ENCODE peak calls at places on chromosomes 4 and X, in eight cellular contexts. One of them, this sample, is unnamed.

GRCh38 chr4:37542749-37543148 is 143.4 kb downstream of the RELL1 start:
- DNase-seq in naive thymus-derived CD4-positive, alpha-beta T cell: no peak
- DNase-seq in stimulated activated CD8-positive, alpha-beta memory T cell treated with anti-CD3 and anti-CD28 coated beads, Interleukin-2, amount 100 ng/mL, for 48 hours: no peak
- DNase-seq in central memory CD4-positive, alpha-beta T cell: no peak
- DNase-seq in brain microvascular endothelial cell: no peak
- DNase-seq in heart left ventricle: no peak
- DNase-seq in cerebellar cortex: no peak
- DNase-seq in nucleus accumbens: no peak
- DNase-seq in this sample: no peak

GRCh38 chr4:14853186-14853946 is 148.9 kb upstream of the CPEB2 start:
- DNase-seq in naive thymus-derived CD4-positive, alpha-beta T cell: no peak
- DNase-seq in nucleus accumbens: no peak
- DNase-seq in brain microvascular endothelial cell: peak; percentile 93
- DNase-seq in stimulated activated CD8-positive, alpha-beta memory T cell treated with anti-CD3 and anti-CD28 coated beads, Interleukin-2, amount 100 ng/mL, for 48 hours: no peak
- DNase-seq in cerebellar cortex: no peak
- DNase-seq in central memory CD4-positive, alpha-beta T cell: no peak
- DNase-seq in heart left ventricle: no peak
- DNase-seq in this sample: peak; percentile 41

GRCh38 chr4:151417766-151418376 is 8.9 kb downstream of the FHIP1A start:
- DNase-seq in nucleus accumbens: no peak
- DNase-seq in stimulated activated CD8-positive, alpha-beta memory T cell treated with anti-CD3 and anti-CD28 coated beads, Interleukin-2, amount 100 ng/mL, for 48 hours: no peak
- DNase-seq in naive thymus-derived CD4-positive, alpha-beta T cell: no peak
- DNase-seq in brain microvascular endothelial cell: no peak
- DNase-seq in heart left ventricle: no peak
- DNase-seq in central memory CD4-positive, alpha-beta T cell: no peak
- DNase-seq in cerebellar cortex: no peak
- DNase-seq in this sample: no peak

GRCh38 chr4:181832305-181832704 is 410.9 kb upstream of the TENM3 start:
- DNase-seq in brain microvascular endothelial cell: no peak
- DNase-seq in cerebellar cortex: no peak
- DNase-seq in stimulated activated CD8-positive, alpha-beta memory T cell treated with anti-CD3 and anti-CD28 coated beads, Interleukin-2, amount 100 ng/mL, for 48 hours: no peak
- DNase-seq in naive thymus-derived CD4-positive, alpha-beta T cell: no peak
- DNase-seq in central memory CD4-positive, alpha-beta T cell: no peak
- DNase-seq in heart left ventricle: no peak
- DNase-seq in nucleus accumbens: no peak
- DNase-seq in this sample: no peak

GRCh38 chrX:112614640-112615039 is 65.1 kb downstream of the LHFPL1 start:
- DNase-seq in heart left ventricle: no peak
- DNase-seq in brain microvascular endothelial cell: no peak
- DNase-seq in naive thymus-derived CD4-positive, alpha-beta T cell: no peak
- DNase-seq in stimulated activated CD8-positive, alpha-beta memory T cell treated with anti-CD3 and anti-CD28 coated beads, Interleukin-2, amount 100 ng/mL, for 48 hours: no peak
- DNase-seq in nucleus accumbens: no peak
- DNase-seq in cerebellar cortex: no peak
- DNase-seq in central memory CD4-positive, alpha-beta T cell: no peak
- DNase-seq in this sample: no peak

GRCh38 chr4:71231073-71231752 is 107.6 kb upstream of the SLC4A4 start:
- DNase-seq in nucleus accumbens: peak; percentile 64
- DNase-seq in naive thymus-derived CD4-positive, alpha-beta T cell: no peak
- DNase-seq in central memory CD4-positive, alpha-beta T cell: no peak
- DNase-seq in stimulated activated CD8-positive, alpha-beta memory T cell treated with anti-CD3 and anti-CD28 coated beads, Interleukin-2, amount 100 ng/mL, for 48 hours: no peak
- DNase-seq in cerebellar cortex: peak; percentile 55
- DNase-seq in brain microvascular endothelial cell: peak; percentile 33
- DNase-seq in heart left ventricle: peak; percentile 87
- DNase-seq in this sample: no peak

GRCh38 chrX:39613508-39613921 is 484.2 kb downstream of the BCOR start:
- DNase-seq in naive thymus-derived CD4-positive, alpha-beta T cell: no peak
- DNase-seq in brain microvascular endothelial cell: no peak
- DNase-seq in stimulated activated CD8-positive, alpha-beta memory T cell treated with anti-CD3 and anti-CD28 coated beads, Interleukin-2, amount 100 ng/mL, for 48 hours: no peak
- DNase-seq in heart left ventricle: peak; percentile 41
- DNase-seq in cerebellar cortex: no peak
- DNase-seq in nucleus accumbens: no peak
- DNase-seq in central memory CD4-positive, alpha-beta T cell: no peak
- DNase-seq in this sample: no peak

GRCh38 chr4:73414936-73415271 is 10.8 kb downstream of the ALB start:
- DNase-seq in stimulated activated CD8-positive, alpha-beta memory T cell treated with anti-CD3 and anti-CD28 coated beads, Interleukin-2, amount 100 ng/mL, for 48 hours: no peak
- DNase-seq in cerebellar cortex: no peak
- DNase-seq in heart left ventricle: no peak
- DNase-seq in nucleus accumbens: no peak
- DNase-seq in brain microvascular endothelial cell: no peak
- DNase-seq in central memory CD4-positive, alpha-beta T cell: no peak
- DNase-seq in naive thymus-derived CD4-positive, alpha-beta T cell: no peak
- DNase-seq in this sample: no peak

GRCh38 chr4:91257721-91258120 is 1046.0 kb upstream of the GRID2 start:
- DNase-seq in nucleus accumbens: no peak
- DNase-seq in stimulated activated CD8-positive, alpha-beta memory T cell treated with anti-CD3 and anti-CD28 coated beads, Interleukin-2, amount 100 ng/mL, for 48 hours: no peak
- DNase-seq in heart left ventricle: no peak
- DNase-seq in central memory CD4-positive, alpha-beta T cell: no peak
- DNase-seq in cerebellar cortex: no peak
- DNase-seq in naive thymus-derived CD4-positive, alpha-beta T cell: no peak
- DNase-seq in brain microvascular endothelial cell: no peak
- DNase-seq in this sample: no peak

GRCh38 chrX:107684956-107685385 is 56.7 kb downstream of the PRPS1 start:
- DNase-seq in stimulated activated CD8-positive, alpha-beta memory T cell treated with anti-CD3 and anti-CD28 coated beads, Interleukin-2, amount 100 ng/mL, for 48 hours: no peak
- DNase-seq in naive thymus-derived CD4-positive, alpha-beta T cell: no peak
- DNase-seq in brain microvascular endothelial cell: peak; percentile 30
- DNase-seq in heart left ventricle: peak; percentile 61
- DNase-seq in central memory CD4-positive, alpha-beta T cell: no peak
- DNase-seq in cerebellar cortex: peak; percentile 39
- DNase-seq in nucleus accumbens: peak; percentile 3
- DNase-seq in this sample: no peak

GRCh38 chrX:95056901-95057300 is 1382.9 kb downstream of the FAM133A start:
- DNase-seq in nucleus accumbens: no peak
- DNase-seq in central memory CD4-positive, alpha-beta T cell: no peak
- DNase-seq in brain microvascular endothelial cell: no peak
- DNase-seq in stimulated activated CD8-positive, alpha-beta memory T cell treated with anti-CD3 and anti-CD28 coated beads, Interleukin-2, amount 100 ng/mL, for 48 hours: no peak
- DNase-seq in heart left ventricle: no peak
- DNase-seq in naive thymus-derived CD4-positive, alpha-beta T cell: no peak
- DNase-seq in cerebellar cortex: no peak
- DNase-seq in this sample: no peak

GRCh38 chr4:84726356-84726755 is 143.4 kb downstream of the CDS1 start:
- DNase-seq in nucleus accumbens: no peak
- DNase-seq in brain microvascular endothelial cell: no peak
- DNase-seq in naive thymus-derived CD4-positive, alpha-beta T cell: no peak
- DNase-seq in stimulated activated CD8-positive, alpha-beta memory T cell treated with anti-CD3 and anti-CD28 coated beads, Interleukin-2, amount 100 ng/mL, for 48 hours: no peak
- DNase-seq in heart left ventricle: no peak
- DNase-seq in cerebellar cortex: no peak
- DNase-seq in central memory CD4-positive, alpha-beta T cell: no peak
- DNase-seq in this sample: peak; percentile 12

GRCh38 chr4:29553842-29554241 is 1166.3 kb upstream of the PCDH7 start:
- DNase-seq in brain microvascular endothelial cell: no peak
- DNase-seq in naive thymus-derived CD4-positive, alpha-beta T cell: no peak
- DNase-seq in nucleus accumbens: no peak
- DNase-seq in heart left ventricle: no peak
- DNase-seq in cerebellar cortex: no peak
- DNase-seq in central memory CD4-positive, alpha-beta T cell: no peak
- DNase-seq in stimulated activated CD8-positive, alpha-beta memory T cell treated with anti-CD3 and anti-CD28 coated beads, Interleukin-2, amount 100 ng/mL, for 48 hours: no peak
- DNase-seq in this sample: no peak

GRCh38 chr4:134202557-134202956 is 968 bp upstream of the PABPC4L start:
- DNase-seq in stimulated activated CD8-positive, alpha-beta memory T cell treated with anti-CD3 and anti-CD28 coated beads, Interleukin-2, amount 100 ng/mL, for 48 hours: no peak
- DNase-seq in nucleus accumbens: no peak
- DNase-seq in cerebellar cortex: no peak
- DNase-seq in naive thymus-derived CD4-positive, alpha-beta T cell: no peak
- DNase-seq in heart left ventricle: no peak
- DNase-seq in central memory CD4-positive, alpha-beta T cell: no peak
- DNase-seq in brain microvascular endothelial cell: no peak
- DNase-seq in this sample: no peak

GRCh38 chr4:709348-709747 is 3.7 kb downstream of the PCGF3 start:
- DNase-seq in heart left ventricle: no peak
- DNase-seq in naive thymus-derived CD4-positive, alpha-beta T cell: no peak
- DNase-seq in brain microvascular endothelial cell: no peak
- DNase-seq in central memory CD4-positive, alpha-beta T cell: no peak
- DNase-seq in cerebellar cortex: no peak
- DNase-seq in nucleus accumbens: no peak
- DNase-seq in stimulated activated CD8-positive, alpha-beta memory T cell treated with anti-CD3 and anti-CD28 coated beads, Interleukin-2, amount 100 ng/mL, for 48 hours: no peak
- DNase-seq in this sample: no peak

GRCh38 chr4:56757821-56758400 is 63.6 kb downstream of the SPINK2 start:
- DNase-seq in central memory CD4-positive, alpha-beta T cell: peak; percentile 47
- DNase-seq in brain microvascular endothelial cell: peak; percentile 96
- DNase-seq in heart left ventricle: peak; percentile 11
- DNase-seq in cerebellar cortex: no peak
- DNase-seq in nucleus accumbens: peak; percentile 3
- DNase-seq in naive thymus-derived CD4-positive, alpha-beta T cell: peak; percentile 85
- DNase-seq in stimulated activated CD8-positive, alpha-beta memory T cell treated with anti-CD3 and anti-CD28 coated beads, Interleukin-2, amount 100 ng/mL, for 48 hours: peak; percentile 67
- DNase-seq in this sample: peak; percentile 59

GRCh38 chr4:139454646-139455045 is 725 bp downstream of the RAB33B start:
- DNase-seq in stimulated activated CD8-positive, alpha-beta memory T cell treated with anti-CD3 and anti-CD28 coated beads, Interleukin-2, amount 100 ng/mL, for 48 hours: no peak
- DNase-seq in nucleus accumbens: no peak
- DNase-seq in brain microvascular endothelial cell: no peak
- DNase-seq in heart left ventricle: no peak
- DNase-seq in cerebellar cortex: no peak
- DNase-seq in naive thymus-derived CD4-positive, alpha-beta T cell: no peak
- DNase-seq in central memory CD4-positive, alpha-beta T cell: no peak
- DNase-seq in this sample: no peak

GRCh38 chr4:76687730-76688441 is 210.1 kb downstream of the SOWAHB start:
- DNase-seq in brain microvascular endothelial cell: no peak
- DNase-seq in naive thymus-derived CD4-positive, alpha-beta T cell: no peak
- DNase-seq in nucleus accumbens: no peak
- DNase-seq in cerebellar cortex: peak; percentile 61
- DNase-seq in central memory CD4-positive, alpha-beta T cell: no peak
- DNase-seq in stimulated activated CD8-positive, alpha-beta memory T cell treated with anti-CD3 and anti-CD28 coated beads, Interleukin-2, amount 100 ng/mL, for 48 hours: no peak
- DNase-seq in heart left ventricle: no peak
- DNase-seq in this sample: no peak

GRCh38 chrX:39582091-39582490 is 515.7 kb downstream of the BCOR start:
- DNase-seq in nucleus accumbens: no peak
- DNase-seq in stimulated activated CD8-positive, alpha-beta memory T cell treated with anti-CD3 and anti-CD28 coated beads, Interleukin-2, amount 100 ng/mL, for 48 hours: no peak
- DNase-seq in central memory CD4-positive, alpha-beta T cell: no peak
- DNase-seq in heart left ventricle: no peak
- DNase-seq in cerebellar cortex: no peak
- DNase-seq in brain microvascular endothelial cell: no peak
- DNase-seq in naive thymus-derived CD4-positive, alpha-beta T cell: no peak
- DNase-seq in this sample: no peak

GRCh38 chr4:75644095-75644494 is 13.8 kb upstream of the CDKL2 start:
- DNase-seq in cerebellar cortex: no peak
- DNase-seq in central memory CD4-positive, alpha-beta T cell: no peak
- DNase-seq in heart left ventricle: no peak
- DNase-seq in brain microvascular endothelial cell: no peak
- DNase-seq in nucleus accumbens: no peak
- DNase-seq in stimulated activated CD8-positive, alpha-beta memory T cell treated with anti-CD3 and anti-CD28 coated beads, Interleukin-2, amount 100 ng/mL, for 48 hours: no peak
- DNase-seq in naive thymus-derived CD4-positive, alpha-beta T cell: no peak
- DNase-seq in this sample: no peak

GRCh38 chr4:73740353-73740778 is at the start of gene CXCL8:
- DNase-seq in heart left ventricle: peak; percentile 72
- DNase-seq in cerebellar cortex: peak; percentile 20
- DNase-seq in stimulated activated CD8-positive, alpha-beta memory T cell treated with anti-CD3 and anti-CD28 coated beads, Interleukin-2, amount 100 ng/mL, for 48 hours: no peak
- DNase-seq in brain microvascular endothelial cell: peak; percentile 96
- DNase-seq in central memory CD4-positive, alpha-beta T cell: no peak
- DNase-seq in nucleus accumbens: peak; percentile 5
- DNase-seq in naive thymus-derived CD4-positive, alpha-beta T cell: no peak
- DNase-seq in this sample: no peak

GRCh38 chr4:8038702-8039251 is 99.1 kb upstream of the AFAP1 start:
- DNase-seq in naive thymus-derived CD4-positive, alpha-beta T cell: no peak
- DNase-seq in stimulated activated CD8-positive, alpha-beta memory T cell treated with anti-CD3 and anti-CD28 coated beads, Interleukin-2, amount 100 ng/mL, for 48 hours: no peak
- DNase-seq in cerebellar cortex: no peak
- DNase-seq in central memory CD4-positive, alpha-beta T cell: no peak
- DNase-seq in brain microvascular endothelial cell: no peak
- DNase-seq in nucleus accumbens: no peak
- DNase-seq in heart left ventricle: no peak
- DNase-seq in this sample: no peak

GRCh38 chr4:8289956-8290700 is 20.6 kb downstream of the HTRA3 start:
- DNase-seq in cerebellar cortex: no peak
- DNase-seq in brain microvascular endothelial cell: no peak
- DNase-seq in nucleus accumbens: no peak
- DNase-seq in heart left ventricle: peak; percentile 4
- DNase-seq in central memory CD4-positive, alpha-beta T cell: no peak
- DNase-seq in naive thymus-derived CD4-positive, alpha-beta T cell: no peak
- DNase-seq in stimulated activated CD8-positive, alpha-beta memory T cell treated with anti-CD3 and anti-CD28 coated beads, Interleukin-2, amount 100 ng/mL, for 48 hours: no peak
- DNase-seq in this sample: no peak

GRCh38 chrX:127187095-127187494 is 367.6 kb downstream of the PRR32 start:
- DNase-seq in central memory CD4-positive, alpha-beta T cell: no peak
- DNase-seq in heart left ventricle: no peak
- DNase-seq in cerebellar cortex: no peak
- DNase-seq in nucleus accumbens: no peak
- DNase-seq in brain microvascular endothelial cell: no peak
- DNase-seq in naive thymus-derived CD4-positive, alpha-beta T cell: no peak
- DNase-seq in stimulated activated CD8-positive, alpha-beta memory T cell treated with anti-CD3 and anti-CD28 coated beads, Interleukin-2, amount 100 ng/mL, for 48 hours: no peak
- DNase-seq in this sample: no peak

GRCh38 chrX:43176686-43177085 is 398.7 kb upstream of the PPP1R2C start:
- DNase-seq in stimulated activated CD8-positive, alpha-beta memory T cell treated with anti-CD3 and anti-CD28 coated beads, Interleukin-2, amount 100 ng/mL, for 48 hours: no peak
- DNase-seq in naive thymus-derived CD4-positive, alpha-beta T cell: no peak
- DNase-seq in nucleus accumbens: no peak
- DNase-seq in cerebellar cortex: no peak
- DNase-seq in central memory CD4-positive, alpha-beta T cell: no peak
- DNase-seq in heart left ventricle: no peak
- DNase-seq in brain microvascular endothelial cell: no peak
- DNase-seq in this sample: no peak

GRCh38 chr4:172515266-172515879 is 653.2 kb upstream of the GALNT7 start:
- DNase-seq in central memory CD4-positive, alpha-beta T cell: no peak
- DNase-seq in heart left ventricle: no peak
- DNase-seq in nucleus accumbens: no peak
- DNase-seq in brain microvascular endothelial cell: peak; percentile 78
- DNase-seq in stimulated activated CD8-positive, alpha-beta memory T cell treated with anti-CD3 and anti-CD28 coated beads, Interleukin-2, amount 100 ng/mL, for 48 hours: no peak
- DNase-seq in naive thymus-derived CD4-positive, alpha-beta T cell: no peak
- DNase-seq in cerebellar cortex: no peak
- DNase-seq in this sample: peak; percentile 9

GRCh38 chr4:119142837-119143236 is 7.2 kb downstream of the MYOZ2 start:
- DNase-seq in heart left ventricle: no peak
- DNase-seq in central memory CD4-positive, alpha-beta T cell: no peak
- DNase-seq in naive thymus-derived CD4-positive, alpha-beta T cell: no peak
- DNase-seq in stimulated activated CD8-positive, alpha-beta memory T cell treated with anti-CD3 and anti-CD28 coated beads, Interleukin-2, amount 100 ng/mL, for 48 hours: no peak
- DNase-seq in cerebellar cortex: no peak
- DNase-seq in brain microvascular endothelial cell: no peak
- DNase-seq in nucleus accumbens: no peak
- DNase-seq in this sample: no peak

GRCh38 chr4:24857996-24858395 is 54.8 kb downstream of the CCDC149 start:
- DNase-seq in stimulated activated CD8-positive, alpha-beta memory T cell treated with anti-CD3 and anti-CD28 coated beads, Interleukin-2, amount 100 ng/mL, for 48 hours: no peak
- DNase-seq in central memory CD4-positive, alpha-beta T cell: no peak
- DNase-seq in nucleus accumbens: no peak
- DNase-seq in cerebellar cortex: no peak
- DNase-seq in brain microvascular endothelial cell: peak; percentile 58
- DNase-seq in naive thymus-derived CD4-positive, alpha-beta T cell: no peak
- DNase-seq in heart left ventricle: peak; percentile 16
- DNase-seq in this sample: peak; percentile 59

GRCh38 chrX:14039344-14039743 is 9.7 kb upstream of the GEMIN8 start:
- DNase-seq in stimulated activated CD8-positive, alpha-beta memory T cell treated with anti-CD3 and anti-CD28 coated beads, Interleukin-2, amount 100 ng/mL, for 48 hours: no peak
- DNase-seq in central memory CD4-positive, alpha-beta T cell: peak; percentile 58
- DNase-seq in naive thymus-derived CD4-positive, alpha-beta T cell: peak; percentile 62
- DNase-seq in heart left ventricle: peak; percentile 14
- DNase-seq in cerebellar cortex: peak; percentile 63
- DNase-seq in nucleus accumbens: peak; percentile 39
- DNase-seq in brain microvascular endothelial cell: peak; percentile 53
- DNase-seq in this sample: no peak

GRCh38 chr4:34158883-34159282 is 2085.4 kb downstream of the ARAP2 start:
- DNase-seq in brain microvascular endothelial cell: no peak
- DNase-seq in central memory CD4-positive, alpha-beta T cell: no peak
- DNase-seq in nucleus accumbens: no peak
- DNase-seq in cerebellar cortex: no peak
- DNase-seq in stimulated activated CD8-positive, alpha-beta memory T cell treated with anti-CD3 and anti-CD28 coated beads, Interleukin-2, amount 100 ng/mL, for 48 hours: no peak
- DNase-seq in heart left ventricle: no peak
- DNase-seq in naive thymus-derived CD4-positive, alpha-beta T cell: no peak
- DNase-seq in this sample: no peak

GRCh38 chr4:186472948-186473347 is 82.4 kb downstream of the MTNR1A start:
- DNase-seq in cerebellar cortex: peak; percentile 78
- DNase-seq in brain microvascular endothelial cell: no peak
- DNase-seq in nucleus accumbens: no peak
- DNase-seq in naive thymus-derived CD4-positive, alpha-beta T cell: no peak
- DNase-seq in heart left ventricle: no peak
- DNase-seq in stimulated activated CD8-positive, alpha-beta memory T cell treated with anti-CD3 and anti-CD28 coated beads, Interleukin-2, amount 100 ng/mL, for 48 hours: no peak
- DNase-seq in central memory CD4-positive, alpha-beta T cell: no peak
- DNase-seq in this sample: peak; percentile 11

GRCh38 chr4:95761871-95762270 is 78.0 kb upstream of the PDHA2 start:
- DNase-seq in stimulated activated CD8-positive, alpha-beta memory T cell treated with anti-CD3 and anti-CD28 coated beads, Interleukin-2, amount 100 ng/mL, for 48 hours: no peak
- DNase-seq in naive thymus-derived CD4-positive, alpha-beta T cell: no peak
- DNase-seq in cerebellar cortex: no peak
- DNase-seq in central memory CD4-positive, alpha-beta T cell: no peak
- DNase-seq in brain microvascular endothelial cell: peak; percentile 51
- DNase-seq in heart left ventricle: no peak
- DNase-seq in nucleus accumbens: no peak
- DNase-seq in this sample: no peak

GRCh38 chrX:57211906-57212305 is 74.6 kb upstream of the FAAH2 start:
- DNase-seq in naive thymus-derived CD4-positive, alpha-beta T cell: no peak
- DNase-seq in nucleus accumbens: no peak
- DNase-seq in brain microvascular endothelial cell: no peak
- DNase-seq in cerebellar cortex: no peak
- DNase-seq in central memory CD4-positive, alpha-beta T cell: no peak
- DNase-seq in heart left ventricle: no peak
- DNase-seq in stimulated activated CD8-positive, alpha-beta memory T cell treated with anti-CD3 and anti-CD28 coated beads, Interleukin-2, amount 100 ng/mL, for 48 hours: no peak
- DNase-seq in this sample: no peak

GRCh38 chrX:129593137-129593536 is 53.1 kb downstream of the OCRL start:
- DNase-seq in stimulated activated CD8-positive, alpha-beta memory T cell treated with anti-CD3 and anti-CD28 coated beads, Interleukin-2, amount 100 ng/mL, for 48 hours: no peak
- DNase-seq in central memory CD4-positive, alpha-beta T cell: no peak
- DNase-seq in cerebellar cortex: no peak
- DNase-seq in nucleus accumbens: no peak
- DNase-seq in naive thymus-derived CD4-positive, alpha-beta T cell: no peak
- DNase-seq in heart left ventricle: no peak
- DNase-seq in brain microvascular endothelial cell: no peak
- DNase-seq in this sample: no peak